ENCODE peak calls at places on chromosomes 5 and 9, in four cellular contexts. U is GM12878, T is HCT116, O is HepG2. K is an unnamed sample.

GRCh38 chr9:38443181-38443580 is 18.9 kb upstream of the IGFBPL1 start:
- DNase-seq in U (no peak), T (no peak), O (peak), K (no peak)

GRCh38 chr9:78031271-78031825 is at the start of gene GNAQ:
- DNase-seq in U (no peak), T (no peak), O (no peak), K (no peak)

GRCh38 chr9:134223091-134223490 is 58.7 kb upstream of the RNU6ATAC start:
- DNase-seq in U (no peak), T (no peak), O (peak), K (no peak)

GRCh38 chr5:110063640-110064592 is 374.2 kb downstream of the MAN2A1 start:
- DNase-seq in U (no peak), T (no peak), O (no peak), K (peak)

GRCh38 chr5:174581483-174581882 is 142.9 kb upstream of the MSX2 start:
- DNase-seq in U (no peak), T (no peak), O (peak), K (peak)

GRCh38 chr9:12656803-12657202 is 36.4 kb upstream of the TYRP1 start:
- DNase-seq in U (no peak), T (no peak), O (no peak), K (no peak)

GRCh38 chr9:38359689-38360385 is 32.7 kb upstream of the ALDH1B1 start:
- DNase-seq in U (no peak), T (no peak), O (no peak), K (no peak)

GRCh38 chr9:91047993-91048607 is 246.5 kb downstream of the SYK start:
- DNase-seq in U (no peak), T (no peak), O (no peak), K (no peak)

GRCh38 chr5:172754957-172755356 is 16.0 kb downstream of the DUSP1 start:
- DNase-seq in U (no peak), T (no peak), O (no peak), K (no peak)

GRCh38 chr9:126698756-126699155 is 85.0 kb downstream of the LMX1B start:
- DNase-seq in U (no peak), T (no peak), O (no peak), K (no peak)

GRCh38 chr9:38371495-38371894 is 21.0 kb upstream of the ALDH1B1 start:
- DNase-seq in U (peak), T (peak), O (peak), K (peak)

GRCh38 chr5:150320048-150320555 is 17.4 kb upstream of the ARSI start:
- DNase-seq in U (no peak), T (no peak), O (no peak), K (peak)

GRCh38 chr5:87340716-87341115 is 72.0 kb downstream of the CCNH start:
- DNase-seq in U (peak), T (no peak), O (no peak), K (no peak)

GRCh38 chr5:41392016-41392415 is 118.4 kb downstream of the PLCXD3 start:
- DNase-seq in U (no peak), T (no peak), O (no peak), K (no peak)

GRCh38 chr5:128406863-128407262 is 131.2 kb downstream of the FBN2 start:
- DNase-seq in U (no peak), T (no peak), O (no peak), K (no peak)

GRCh38 chr5:84248013-84248412 is 136.7 kb downstream of the EDIL3 start:
- DNase-seq in U (no peak), T (no peak), O (no peak), K (no peak)

GRCh38 chr5:135625486-135625885 is 46.7 kb upstream of the CXCL14 start:
- DNase-seq in U (no peak), T (no peak), O (no peak), K (no peak)

GRCh38 chr5:56128166-56128565 is 105.0 kb downstream of the ANKRD55 start:
- DNase-seq in U (no peak), T (no peak), O (no peak), K (no peak)

GRCh38 chr5:98510111-98510510 is 263.4 kb upstream of the RGMB start:
- DNase-seq in U (no peak), T (no peak), O (peak), K (no peak)

GRCh38 chr9:87687207-87687606 is 38.7 kb upstream of the CTSL start:
- DNase-seq in U (no peak), T (no peak), O (no peak), K (no peak)

GRCh38 chr5:90022711-90023053 is 386.9 kb downstream of the CETN3 start:
- DNase-seq in U (no peak), T (no peak), O (no peak), K (peak)

GRCh38 chr5:127812570-127812969 is 109.4 kb downstream of the CCDC192 start:
- DNase-seq in U (no peak), T (no peak), O (no peak), K (no peak)

GRCh38 chr5:140480310-140481014 is 67.0 kb upstream of the EIF4EBP3 start:
- DNase-seq in U (no peak), T (no peak), O (no peak), K (no peak)

GRCh38 chr9:133733421-133734250 is 4.5 kb downstream of the SARDH start:
- DNase-seq in U (no peak), T (no peak), O (no peak), K (no peak)

GRCh38 chr5:96279796-96280542 is 153.1 kb downstream of the PCSK1 start:
- DNase-seq in U (peak), T (no peak), O (peak), K (no peak)

GRCh38 chr9:109254317-109254716 is 66.5 kb downstream of the EPB41L4B start:
- DNase-seq in U (no peak), T (no peak), O (no peak), K (no peak)

GRCh38 chr5:37717613-37718431 is 122.0 kb downstream of the GDNF start:
- DNase-seq in U (no peak), T (no peak), O (peak), K (peak)

GRCh38 chr5:118561971-118562370 is 426.4 kb downstream of the DTWD2 start:
- DNase-seq in U (no peak), T (no peak), O (no peak), K (no peak)

DNA sequence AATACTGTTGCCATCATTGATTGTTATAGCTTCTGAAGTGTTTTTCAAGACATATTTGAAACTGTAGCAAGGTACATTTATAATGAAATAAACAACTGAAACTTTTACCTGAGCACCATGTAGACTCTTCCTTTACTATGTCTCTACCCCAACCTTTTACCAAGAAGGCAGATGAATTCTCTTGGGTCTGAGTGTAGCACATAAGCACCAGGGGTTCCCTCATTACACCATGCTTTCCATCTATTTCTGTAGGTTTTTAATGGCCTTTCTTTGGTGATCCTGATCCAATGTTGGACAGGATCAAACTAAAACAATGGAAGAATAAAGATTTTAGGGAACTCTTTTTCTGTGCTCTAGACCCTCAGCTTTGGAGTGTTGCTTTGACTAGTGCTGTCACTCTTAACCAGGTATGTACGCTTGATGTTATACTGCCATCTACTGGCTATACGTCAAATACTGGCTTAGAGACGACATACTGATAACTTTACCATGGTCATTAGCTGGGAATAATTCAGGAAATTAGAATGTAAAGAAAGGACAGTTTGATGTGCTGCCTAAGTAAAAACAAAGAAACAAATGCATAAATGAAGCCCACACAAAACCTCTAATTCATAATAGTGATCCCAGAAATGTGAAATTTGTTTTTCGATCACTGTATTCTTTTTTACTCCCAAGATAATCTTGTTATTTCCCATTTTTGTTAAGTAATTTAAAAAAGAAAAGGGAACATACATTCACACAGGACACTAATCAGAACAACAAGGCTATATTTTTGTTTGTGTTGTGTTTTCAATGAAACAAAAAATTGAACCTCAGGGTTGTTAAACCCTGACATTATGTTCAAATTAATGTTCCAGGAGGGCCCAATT is 30.7 kb downstream of the IFNW1 start:
- DNase-seq in U (peak), T (peak), O (peak), K (peak)
- TF ChIP-seq JUND in U (no peak), T (no peak), O (no peak), K (no peak)

GRCh38 chr9:137241490-137242328 is 622 bp downstream of the TUBB4B start:
- DNase-seq in U (no peak), T (no peak), O (peak), K (no peak)
- TF ChIP-seq JUND in U (no peak), T (no peak), O (no peak), K (no peak)

DNA sequence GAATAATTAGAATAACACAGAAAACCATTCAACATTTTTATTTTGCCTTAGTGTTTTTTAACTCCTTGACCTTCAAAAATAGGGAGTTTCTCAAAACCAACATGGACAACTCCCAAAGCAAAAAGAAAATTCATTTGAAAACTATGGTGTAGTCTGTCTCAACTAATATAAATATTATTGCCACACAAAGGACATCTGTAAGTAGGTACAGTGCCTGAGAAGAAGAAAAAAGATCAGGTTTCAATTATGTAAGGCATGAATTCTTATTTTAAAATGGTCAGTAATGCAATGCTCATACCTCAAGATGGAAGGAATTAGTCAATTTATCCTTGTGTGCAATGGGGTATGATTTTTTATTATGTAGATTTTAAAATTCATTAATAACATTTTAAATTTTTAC is 109.6 kb upstream of the CNTLN start:
- DNase-seq in U (no peak), T (no peak), O (no peak), K (no peak)
- TF ChIP-seq JUND in U (no peak), T (no peak), O (no peak), K (no peak)

GRCh38 chr5:121919091-121919490 is 42.7 kb upstream of the SRFBP1 start:
- DNase-seq in U (no peak), T (no peak), O (no peak), K (no peak)

GRCh38 chr5:121910036-121910435 is 51.7 kb upstream of the SRFBP1 start:
- DNase-seq in U (no peak), T (no peak), O (no peak), K (no peak)

GRCh38 chr5:121918238-121918637 is 43.5 kb upstream of the SRFBP1 start:
- DNase-seq in U (no peak), T (no peak), O (no peak), K (no peak)

GRCh38 chr5:121913397-121913796 is 48.4 kb upstream of the SRFBP1 start:
- DNase-seq in U (no peak), T (no peak), O (no peak), K (no peak)

GRCh38 chr5:121915765-121916164 is 46.0 kb upstream of the SRFBP1 start:
- DNase-seq in U (no peak), T (no peak), O (no peak), K (no peak)
- TF ChIP-seq JUND in U (no peak), T (no peak), O (no peak), K (no peak)